ENCODE peak calls at places on chromosomes 4 and X, in ten cellular contexts. One of them, this sample, is unnamed.

GRCh38 chrX:71621644-71622346 is 3.5 kb upstream of the CXCR3 start:
- DNase-seq in heart left ventricle: no peak
- DNase-seq in HCT116: no peak
- DNase-seq in Peyer's patch: no peak
- DNase-seq in stomach: no peak
- DNase-seq in lower leg skin: no peak
- DNase-seq in spleen: no peak
- DNase-seq in sigmoid colon: no peak
- DNase-seq in ovary: no peak
- DNase-seq in H54: no peak
- DNase-seq in this sample: no peak

GRCh38 chrX:43953218-43953617 is 20.0 kb downstream of the NDP start:
- DNase-seq in H54: no peak
- DNase-seq in stomach: no peak
- DNase-seq in spleen: no peak
- DNase-seq in lower leg skin: no peak
- DNase-seq in sigmoid colon: no peak
- DNase-seq in Peyer's patch: no peak
- DNase-seq in heart left ventricle: no peak
- DNase-seq in ovary: no peak
- DNase-seq in HCT116: no peak
- DNase-seq in this sample: no peak

GRCh38 chr4:182022899-182023298 is 220.3 kb upstream of the TENM3 start:
- DNase-seq in spleen: no peak
- DNase-seq in lower leg skin: no peak
- DNase-seq in sigmoid colon: no peak
- DNase-seq in HCT116: no peak
- DNase-seq in stomach: no peak
- DNase-seq in H54: no peak
- DNase-seq in heart left ventricle: no peak
- DNase-seq in ovary: no peak
- DNase-seq in Peyer's patch: no peak
- DNase-seq in this sample: no peak

GRCh38 chr4:83709627-83710026 is 173.7 kb downstream of the GPAT3 start:
- DNase-seq in spleen: no peak
- DNase-seq in heart left ventricle: no peak
- DNase-seq in H54: no peak
- DNase-seq in lower leg skin: no peak
- DNase-seq in sigmoid colon: no peak
- DNase-seq in Peyer's patch: no peak
- DNase-seq in HCT116: no peak
- DNase-seq in ovary: no peak
- DNase-seq in stomach: no peak
- DNase-seq in this sample: no peak

GRCh38 chr4:71663780-71664179 is 120.1 kb downstream of the GC start:
- DNase-seq in Peyer's patch: no peak
- DNase-seq in stomach: no peak
- DNase-seq in H54: no peak
- DNase-seq in HCT116: no peak
- DNase-seq in heart left ventricle: no peak
- DNase-seq in ovary: no peak
- DNase-seq in lower leg skin: no peak
- DNase-seq in sigmoid colon: no peak
- DNase-seq in spleen: no peak
- DNase-seq in this sample: no peak

GRCh38 chr4:131721883-131722282 is 1427.2 kb upstream of the PCDH10 start:
- DNase-seq in ovary: no peak
- DNase-seq in stomach: no peak
- DNase-seq in H54: no peak
- DNase-seq in spleen: no peak
- DNase-seq in lower leg skin: no peak
- DNase-seq in Peyer's patch: no peak
- DNase-seq in HCT116: no peak
- DNase-seq in sigmoid colon: no peak
- DNase-seq in heart left ventricle: no peak
- DNase-seq in this sample: no peak

GRCh38 chrX:136586386-136586785 is 54.4 kb downstream of the VGLL1 start:
- DNase-seq in heart left ventricle: no peak
- DNase-seq in H54: no peak
- DNase-seq in ovary: no peak
- DNase-seq in spleen: no peak
- DNase-seq in sigmoid colon: no peak
- DNase-seq in HCT116: no peak
- DNase-seq in stomach: no peak
- DNase-seq in Peyer's patch: no peak
- DNase-seq in lower leg skin: no peak
- DNase-seq in this sample: no peak

GRCh38 chr4:16484711-16485110 is 258.4 kb upstream of the TAPT1 start:
- DNase-seq in ovary: no peak
- DNase-seq in lower leg skin: no peak
- DNase-seq in Peyer's patch: no peak
- DNase-seq in H54: no peak
- DNase-seq in sigmoid colon: no peak
- DNase-seq in HCT116: no peak
- DNase-seq in stomach: no peak
- DNase-seq in spleen: no peak
- DNase-seq in heart left ventricle: no peak
- DNase-seq in this sample: no peak

GRCh38 chr4:24551492-24552330 is 32.6 kb downstream of the DHX15 start:
- DNase-seq in HCT116: peak
- DNase-seq in Peyer's patch: no peak
- DNase-seq in stomach: no peak
- DNase-seq in sigmoid colon: no peak
- DNase-seq in spleen: no peak
- DNase-seq in ovary: no peak
- DNase-seq in H54: no peak
- DNase-seq in heart left ventricle: no peak
- DNase-seq in lower leg skin: no peak
- DNase-seq in this sample: no peak

GRCh38 chr4:153084249-153084648 is 120.0 kb upstream of the TRIM2 start:
- DNase-seq in ovary: no peak
- DNase-seq in heart left ventricle: no peak
- DNase-seq in Peyer's patch: no peak
- DNase-seq in HCT116: no peak
- DNase-seq in H54: no peak
- DNase-seq in sigmoid colon: no peak
- DNase-seq in lower leg skin: no peak
- DNase-seq in spleen: no peak
- DNase-seq in stomach: no peak
- DNase-seq in this sample: no peak

GRCh38 chr4:133641191-133641590 is 492.1 kb downstream of the PCDH10 start:
- DNase-seq in stomach: no peak
- DNase-seq in Peyer's patch: no peak
- DNase-seq in HCT116: no peak
- DNase-seq in lower leg skin: no peak
- DNase-seq in spleen: no peak
- DNase-seq in heart left ventricle: no peak
- DNase-seq in H54: no peak
- DNase-seq in sigmoid colon: no peak
- DNase-seq in ovary: no peak
- DNase-seq in this sample: no peak

GRCh38 chrX:110175146-110175545 is 142.7 kb downstream of the AMMECR1 start:
- DNase-seq in Peyer's patch: no peak
- DNase-seq in lower leg skin: no peak
- DNase-seq in stomach: no peak
- DNase-seq in spleen: peak
- DNase-seq in HCT116: no peak
- DNase-seq in H54: no peak
- DNase-seq in sigmoid colon: no peak
- DNase-seq in heart left ventricle: no peak
- DNase-seq in ovary: no peak
- DNase-seq in this sample: no peak

GRCh38 chr4:44016582-44017421 is 431.8 kb downstream of the KCTD8 start:
- DNase-seq in ovary: no peak
- DNase-seq in heart left ventricle: no peak
- DNase-seq in sigmoid colon: no peak
- DNase-seq in stomach: no peak
- DNase-seq in spleen: no peak
- DNase-seq in Peyer's patch: no peak
- DNase-seq in H54: peak
- DNase-seq in HCT116: no peak
- DNase-seq in lower leg skin: no peak
- DNase-seq in this sample: no peak
- TF ChIP-seq POLR2A in ovary: no peak
- TF ChIP-seq POLR2A in heart left ventricle: no peak
- TF ChIP-seq POLR2A in sigmoid colon: no peak
- TF ChIP-seq POLR2A in stomach: no peak
- TF ChIP-seq POLR2A in spleen: no peak
- TF ChIP-seq POLR2A in Peyer's patch: no peak
- TF ChIP-seq POLR2A in H54: peak
- TF ChIP-seq POLR2A in HCT116: no peak
- TF ChIP-seq POLR2A in lower leg skin: no peak
- TF ChIP-seq POLR2A in this sample: no peak

DNA sequence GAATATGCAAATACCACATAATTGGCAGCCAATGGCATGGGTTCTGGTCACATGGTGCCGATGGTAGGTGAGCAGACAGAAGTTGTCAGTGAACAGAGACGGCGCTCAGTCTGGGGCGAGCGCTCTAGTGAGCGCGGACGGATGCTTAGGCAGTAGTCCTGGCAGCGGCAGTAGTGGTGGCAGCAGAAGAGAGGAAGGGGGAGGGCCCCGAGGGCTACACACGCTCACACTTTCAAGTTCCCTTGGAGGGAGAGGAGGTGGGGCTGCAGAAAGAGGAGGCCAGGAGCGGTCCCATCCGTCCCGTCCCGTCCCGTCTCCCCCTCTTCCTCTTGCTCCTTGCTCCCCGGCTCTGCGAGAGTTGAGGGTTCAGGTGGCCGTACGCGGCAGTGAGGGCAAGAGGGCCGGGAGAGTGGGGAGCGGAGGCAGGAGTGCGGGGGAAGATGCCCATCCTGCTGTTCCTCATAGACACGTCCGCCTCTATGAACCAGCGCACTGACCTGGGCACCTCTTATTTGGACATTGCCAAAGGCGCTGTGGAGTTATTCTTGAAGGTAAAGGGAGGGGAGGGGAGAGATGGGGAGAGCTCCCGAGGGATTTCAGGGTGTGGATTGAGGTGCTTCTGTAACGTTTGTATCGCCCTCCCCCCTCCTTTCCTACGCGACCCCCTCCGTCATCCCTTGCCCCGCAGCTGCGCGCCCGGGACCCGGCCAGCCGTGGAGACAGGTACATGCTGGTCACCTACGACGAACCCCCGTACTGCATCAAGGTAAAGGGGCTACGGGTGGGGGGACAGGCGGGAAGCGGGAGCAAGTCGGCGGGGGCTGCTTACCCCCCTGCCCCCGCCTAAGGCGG is at the start of gene INTS6L:
- DNase-seq in ovary: peak
- DNase-seq in spleen: peak
- DNase-seq in sigmoid colon: peak
- DNase-seq in lower leg skin: peak
- DNase-seq in HCT116: peak
- DNase-seq in H54: peak
- DNase-seq in Peyer's patch: peak
- DNase-seq in heart left ventricle: peak
- DNase-seq in stomach: peak
- DNase-seq in this sample: peak
- TF ChIP-seq POLR2A in ovary: peak
- TF ChIP-seq POLR2A in spleen: peak
- TF ChIP-seq POLR2A in sigmoid colon: peak
- TF ChIP-seq POLR2A in lower leg skin: no peak
- TF ChIP-seq POLR2A in HCT116: peak
- TF ChIP-seq POLR2A in H54: peak
- TF ChIP-seq POLR2A in Peyer's patch: peak
- TF ChIP-seq POLR2A in heart left ventricle: peak
- TF ChIP-seq POLR2A in stomach: no peak
- TF ChIP-seq POLR2A in this sample: peak

DNA sequence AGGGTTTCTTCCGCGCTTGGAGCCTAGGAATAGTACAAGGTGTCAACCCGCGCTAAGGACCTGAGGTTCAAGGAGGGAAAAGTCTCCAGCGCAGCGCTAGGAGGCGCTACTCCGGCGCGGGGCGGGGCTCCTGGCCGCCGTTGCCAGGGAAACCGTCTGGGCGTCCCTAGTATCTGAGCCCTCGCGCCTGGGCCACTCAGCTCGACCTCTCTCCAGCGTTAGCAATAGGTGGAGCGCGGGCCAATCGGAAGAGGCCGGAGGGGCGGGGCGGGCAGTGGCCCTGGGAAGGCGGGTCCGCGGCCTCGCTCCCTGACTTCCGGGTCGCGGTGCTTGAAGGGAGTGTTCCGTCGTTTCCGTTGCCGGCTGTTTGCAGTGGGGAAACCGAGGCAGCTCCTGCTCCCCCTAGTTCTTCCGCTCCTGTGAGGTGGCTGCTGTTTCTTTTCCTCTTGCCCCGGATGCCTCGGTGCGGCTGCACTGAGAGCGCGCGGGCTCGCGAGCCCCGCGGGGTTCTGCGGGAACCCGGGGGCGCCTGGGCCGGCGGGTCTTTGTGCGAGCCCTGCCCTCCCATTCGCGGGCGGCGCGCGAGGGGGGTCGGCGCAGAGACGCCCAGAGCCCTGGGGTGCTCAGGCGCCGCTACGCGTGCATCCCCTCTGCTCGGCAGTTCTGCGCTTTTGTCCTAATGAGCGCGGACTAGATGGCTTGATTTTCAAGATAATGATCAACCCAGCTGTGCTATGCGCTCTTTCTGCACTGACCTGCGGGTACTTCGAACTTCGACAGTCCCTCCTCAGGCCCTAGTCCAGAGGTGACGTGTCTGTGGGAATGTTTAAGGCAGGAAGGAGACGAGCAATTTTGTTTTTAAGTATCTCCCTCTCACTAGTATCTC is at the start of gene ELMOD2:
- DNase-seq in heart left ventricle: peak
- DNase-seq in HCT116: peak
- DNase-seq in H54: peak
- DNase-seq in ovary: peak
- DNase-seq in sigmoid colon: peak
- DNase-seq in Peyer's patch: peak
- DNase-seq in lower leg skin: peak
- DNase-seq in spleen: peak
- DNase-seq in stomach: peak
- DNase-seq in this sample: peak
- TF ChIP-seq POLR2A in heart left ventricle: no peak
- TF ChIP-seq POLR2A in HCT116: peak
- TF ChIP-seq POLR2A in H54: peak
- TF ChIP-seq POLR2A in ovary: no peak
- TF ChIP-seq POLR2A in sigmoid colon: no peak
- TF ChIP-seq POLR2A in Peyer's patch: peak
- TF ChIP-seq POLR2A in lower leg skin: no peak
- TF ChIP-seq POLR2A in spleen: peak
- TF ChIP-seq POLR2A in stomach: no peak
- TF ChIP-seq POLR2A in this sample: peak

DNA sequence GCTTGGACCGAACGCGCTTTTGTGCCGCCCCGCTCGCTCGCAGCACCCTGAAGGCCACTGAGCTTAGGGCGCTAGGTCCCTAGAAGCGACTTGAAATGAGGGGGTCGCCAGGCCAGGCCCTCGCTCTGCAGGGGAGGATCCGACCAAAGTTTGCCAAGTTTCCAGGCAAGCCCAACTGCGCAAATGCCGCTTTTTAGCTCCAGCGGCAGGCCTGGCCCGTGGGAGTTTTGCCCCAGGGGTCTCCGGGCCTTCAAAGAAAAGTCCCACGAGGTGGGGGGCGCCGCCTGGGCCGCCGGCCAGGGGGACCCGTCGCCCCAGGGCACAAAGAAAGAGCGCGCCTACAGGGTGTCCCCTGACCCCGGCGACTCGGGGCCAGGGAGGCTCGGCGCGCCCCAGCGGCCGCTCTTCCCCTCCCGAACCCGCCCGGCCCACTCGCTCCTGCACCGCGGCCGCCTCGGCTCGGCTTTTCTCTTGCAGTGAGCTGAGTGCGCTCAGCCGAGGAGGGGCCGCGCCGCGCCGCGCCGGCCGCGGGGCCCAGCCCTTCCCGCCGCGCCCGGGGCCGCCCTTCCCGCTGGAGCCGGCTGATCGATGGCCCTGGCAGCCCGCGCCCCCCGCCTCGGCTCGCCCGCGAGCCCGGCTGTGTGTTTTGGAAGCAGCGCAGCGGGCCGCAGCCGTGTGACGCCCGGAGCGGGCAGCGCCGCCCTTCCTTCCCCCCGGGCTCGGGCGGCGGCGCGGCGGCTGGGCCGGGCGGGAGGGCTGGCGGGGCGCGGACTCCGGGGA is 788 bp upstream of the KLF3 start:
- DNase-seq in stomach: peak
- DNase-seq in spleen: no peak
- DNase-seq in heart left ventricle: no peak
- DNase-seq in lower leg skin: peak
- DNase-seq in HCT116: no peak
- DNase-seq in sigmoid colon: peak
- DNase-seq in Peyer's patch: no peak
- DNase-seq in ovary: peak
- DNase-seq in H54: no peak
- DNase-seq in this sample: peak
- TF ChIP-seq POLR2A in stomach: no peak
- TF ChIP-seq POLR2A in spleen: peak
- TF ChIP-seq POLR2A in heart left ventricle: no peak
- TF ChIP-seq POLR2A in lower leg skin: no peak
- TF ChIP-seq POLR2A in HCT116: no peak
- TF ChIP-seq POLR2A in sigmoid colon: peak
- TF ChIP-seq POLR2A in Peyer's patch: peak
- TF ChIP-seq POLR2A in ovary: peak
- TF ChIP-seq POLR2A in H54: peak
- TF ChIP-seq POLR2A in this sample: no peak